ENCODE peak calls at places on chromosomes 4 and X, in eight cellular contexts. Q is GM23248, A is adipocyte, I is fibroblast of pulmonary artery, J is HFF-Myc, C is neural progenitor cell, F is ovary, Z is pancreas. S is an unnamed sample.

GRCh38 chr4:7366958-7367353 is 67.8 kb downstream of the PSAPL1 start:
- DNase-seq in Q (no peak), I (no peak), Z (no peak), A (no peak), J (no peak), F (no peak), C (no peak), S (no peak)

GRCh38 chrX:131548994-131549393 is 5.1 kb downstream of the OR13H1 start:
- DNase-seq in Q (no peak), Z (no peak), F (no peak), J (no peak), I (no peak), C (no peak), A (no peak), S (no peak)

GRCh38 chrX:47215291-47215900 is 3.1 kb upstream of the CDK16 start:
- DNase-seq in A (no peak), I (no peak), F (no peak), Q (no peak), J (no peak), C (no peak), Z (peak; percentile 48), S (no peak)

GRCh38 chrX:11665144-11666040 is at the start of gene ARHGAP6:
- DNase-seq in Z (peak; percentile 53), J (no peak), A (peak; percentile 69), C (peak; percentile 71), Q (peak; percentile 57), F (peak; percentile 46), I (peak; percentile 62), S (no peak)

GRCh38 chrX:94302446-94302845 is 628.4 kb downstream of the FAM133A start:
- DNase-seq in C (no peak), F (no peak), I (no peak), Z (no peak), J (no peak), A (no peak), Q (no peak), S (no peak)

GRCh38 chrX:145818522-145819075 is 970 bp downstream of the SLITRK2 start:
- DNase-seq in I (no peak), Q (no peak), Z (no peak), A (no peak), F (no peak), J (no peak), C (peak; percentile 13), S (no peak)

GRCh38 chr4:169975837-169976796 is 50.1 kb downstream of the MFAP3L start:
- DNase-seq in A (no peak), C (peak; percentile 63), F (no peak), J (no peak), Q (peak; percentile 38), Z (no peak), I (no peak), S (no peak)

GRCh38 chr4:108700358-108700757 is 50.0 kb downstream of the OSTC start:
- DNase-seq in Z (no peak), Q (peak; percentile 45), F (no peak), J (peak; percentile 52), I (peak; percentile 75), A (peak; percentile 75), C (no peak), S (peak; percentile 34)

GRCh38 chr4:184668511-184669114 is 19.1 kb downstream of the PRIMPOL start:
- DNase-seq in I (peak; percentile 33), A (no peak), Z (no peak), C (no peak), J (no peak), Q (no peak), F (no peak), S (no peak)

GRCh38 chrX:71910526-71911022 is at the start of gene NHSL2:
- DNase-seq in I (no peak), J (no peak), C (peak; percentile 73), F (no peak), Q (peak; percentile 57), A (peak; percentile 57), Z (peak; percentile 63), S (no peak)

GRCh38 chrX:30887721-30888120 is 1.3 kb downstream of the TAB3 start:
- DNase-seq in F (no peak), Q (no peak), J (no peak), C (no peak), I (no peak), A (no peak), Z (no peak), S (no peak)

GRCh38 chr4:142567620-142568451 is 278.3 kb downstream of the INPP4B start:
- DNase-seq in J (no peak), A (peak; percentile 64), C (peak; percentile 41), Q (peak; percentile 54), F (no peak), I (peak; percentile 7), Z (no peak), S (no peak)

GRCh38 chr4:52743444-52744019 is 7.7 kb downstream of the ERVMER34-1 start:
- DNase-seq in F (no peak), J (no peak), Q (no peak), Z (no peak), I (no peak), C (no peak), A (no peak), S (no peak)

GRCh38 chr4:74056858-74057562 is 18.5 kb upstream of the CXCL3 start:
- DNase-seq in A (peak; percentile 82), F (no peak), Z (no peak), C (no peak), J (no peak), I (peak; percentile 87), Q (peak; percentile 91), S (peak; percentile 81)

GRCh38 chr4:102318526-102318925 is 26.8 kb downstream of the SLC39A8 start:
- DNase-seq in Q (no peak), F (no peak), A (no peak), J (no peak), I (no peak), C (no peak), Z (no peak), S (no peak)

GRCh38 chr4:168677063-168677462 is 180.2 kb downstream of the PALLD start:
- DNase-seq in Z (no peak), C (no peak), A (no peak), J (no peak), Q (no peak), F (no peak), I (no peak), S (no peak)

GRCh38 chrX:107748490-107748889 is 27.1 kb downstream of the TSC22D3 start:
- DNase-seq in A (no peak), Z (no peak), I (no peak), F (no peak), C (no peak), Q (no peak), J (no peak), S (no peak)

GRCh38 chrX:101347859-101348451 is 587 bp downstream of the TIMM8A start:
- DNase-seq in I (peak; percentile 29), F (no peak), C (no peak), J (no peak), Z (no peak), Q (peak; percentile 59), A (peak; percentile 46), S (no peak)

GRCh38 chr4:41119867-41120295 is 94.5 kb downstream of the APBB2 start:
- DNase-seq in Q (no peak), I (no peak), F (no peak), A (no peak), J (no peak), Z (no peak), C (no peak), S (no peak)
- H3K4me3 ChIP-seq in Q (no peak overlapping the region), I (peak overlapping the region; percentile 31), F (peak overlapping the region; percentile 15), A (peak overlapping the region; percentile 70), J (no peak overlapping the region), Z (no peak overlapping the region), C (no peak overlapping the region), S (no peak overlapping the region)

GRCh38 chrX:13695601-13696115 is 6.7 kb downstream of the RAB9A start:
- DNase-seq in Q (no peak), J (no peak), C (no peak), I (no peak), Z (no peak), F (no peak), A (no peak), S (no peak)
- H3K4me3 ChIP-seq in Q (no peak overlapping the region), J (no peak overlapping the region), C (no peak overlapping the region), I (no peak overlapping the region), Z (no peak overlapping the region), F (no peak overlapping the region), A (no peak overlapping the region), S (no peak overlapping the region)

GRCh38 chr4:180827610-180828009 is 1415.6 kb upstream of the TENM3 start:
- DNase-seq in Z (no peak), F (no peak), I (peak; percentile 16), J (no peak), C (no peak), Q (peak; percentile 34), A (no peak), S (peak; percentile 13)
- H3K4me3 ChIP-seq in Z (no peak overlapping the region), F (peak overlapping the region; percentile 19), I (peak overlapping the region; percentile 49), J (peak overlapping the region; percentile 2), C (no peak overlapping the region), Q (peak overlapping the region; percentile 72), A (peak overlapping the region; percentile 80), S (peak overlapping the region; percentile 29)

GRCh38 chr4:121562833-121563232 is 133.9 kb downstream of the ANXA5 start:
- DNase-seq in Z (no peak), Q (no peak), I (no peak), C (no peak), J (no peak), A (no peak), F (no peak), S (no peak)

GRCh38 chr4:121567748-121568147 is 129.0 kb downstream of the ANXA5 start:
- DNase-seq in J (no peak), Z (no peak), I (no peak), A (no peak), F (no peak), Q (no peak), C (no peak), S (no peak)

DNA sequence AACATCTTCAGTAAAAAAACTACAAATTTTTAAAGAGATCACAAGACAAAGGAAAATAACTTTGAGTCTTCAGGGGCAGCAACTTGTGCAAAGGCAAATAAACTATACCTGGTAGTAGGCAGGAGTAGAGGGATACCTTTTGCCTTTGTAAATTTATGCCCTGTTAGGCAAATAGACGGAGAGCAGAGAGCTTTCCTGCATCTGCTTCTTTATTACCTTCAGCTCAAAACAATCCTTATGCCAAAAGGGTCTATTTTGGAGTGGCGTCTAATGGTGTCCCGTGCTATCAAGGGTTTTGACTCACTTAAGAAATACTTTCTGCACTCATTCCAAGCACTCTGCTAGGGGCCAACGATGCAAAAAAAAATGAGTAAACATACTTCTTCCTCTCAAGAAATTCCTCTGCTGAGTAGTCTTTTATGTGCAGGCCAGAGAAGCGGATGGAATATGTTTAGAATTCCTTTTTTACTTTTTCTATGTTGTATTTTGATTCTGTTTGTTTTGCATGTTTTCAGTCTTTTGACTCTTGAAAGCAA is 131.9 kb downstream of the ANXA5 start:
- DNase-seq in A (peak; percentile 27), F (no peak), Z (no peak), I (peak; percentile 4), J (no peak), Q (peak; percentile 14), C (no peak), S (no peak)
- H3K4me3 ChIP-seq in A (no peak overlapping the region), F (no peak overlapping the region), Z (no peak overlapping the region), I (no peak overlapping the region), J (no peak overlapping the region), Q (no peak overlapping the region), C (no peak overlapping the region), S (no peak overlapping the region)